ENCODE peak calls at places on chromosomes 16 and 17, in four cellular contexts. One of them, this sample, is unnamed.

GRCh38 chr17:41672153-41672552 is 16.5 kb upstream of the EIF1 start:
- DNase-seq in AG08395: no peak
- DNase-seq in SHP77: no peak
- DNase-seq in NCI-H460: no peak
- DNase-seq in this sample: no peak

GRCh38 chr17:79615926-79616325 is 5.1 kb upstream of the RBFOX3 start:
- DNase-seq in AG08395: no peak
- DNase-seq in SHP77: no peak
- DNase-seq in NCI-H460: no peak
- DNase-seq in this sample: no peak

GRCh38 chr17:29143894-29144293 is 36.3 kb downstream of the MYO18A start:
- DNase-seq in AG08395: peak; percentile 50
- DNase-seq in SHP77: peak; percentile 30
- DNase-seq in NCI-H460: peak; percentile 34
- DNase-seq in this sample: peak; percentile 59

GRCh38 chr17:40086150-40087044 is 14.0 kb downstream of the NR1D1 start:
- DNase-seq in AG08395: peak; percentile 57
- DNase-seq in SHP77: peak; percentile 46
- DNase-seq in NCI-H460: no peak
- DNase-seq in this sample: peak; percentile 66

GRCh38 chr17:78329263-78330059 is 30.4 kb downstream of the SOCS3 start:
- DNase-seq in AG08395: peak; percentile 84
- DNase-seq in SHP77: no peak
- DNase-seq in NCI-H460: peak; percentile 69
- DNase-seq in this sample: peak; percentile 81

GRCh38 chr17:31739300-31739699 is 119.7 kb downstream of the COPRS start:
- DNase-seq in AG08395: peak; percentile 65
- DNase-seq in SHP77: no peak
- DNase-seq in NCI-H460: no peak
- DNase-seq in this sample: no peak

GRCh38 chr17:40499551-40500189 is 1.8 kb downstream of the TNS4 start:
- DNase-seq in AG08395: peak; percentile 82
- DNase-seq in SHP77: peak; percentile 38
- DNase-seq in NCI-H460: peak; percentile 46
- DNase-seq in this sample: no peak

GRCh38 chr16:477287-477686 is 50.2 kb upstream of the CAPN15 start:
- DNase-seq in AG08395: no peak
- DNase-seq in SHP77: no peak
- DNase-seq in NCI-H460: no peak
- DNase-seq in this sample: no peak

GRCh38 chr17:65557349-65558310 is 3.8 kb downstream of the AXIN2 start:
- DNase-seq in AG08395: peak; percentile 58
- DNase-seq in SHP77: no peak
- DNase-seq in NCI-H460: no peak
- DNase-seq in this sample: peak; percentile 43

This sample was measured in activated CD8-positive, alpha-beta memory T cell treated with anti-CD3 and anti-CD28 coated beads, Interleukin-2, amount 10 ng/mL, durations not matched to agents 7 days and 5 days.